ENCODE peak calls at places on chromosomes 5 and 9, in eight cellular contexts. D is mucosa of descending colon, U is A549, G is nephron progenitor cell, N is suprapubic skin, F is neural crest cell, L is fibroblast of mammary gland, T is astrocyte of the cerebellum. I is an unnamed sample.

GRCh38 chr5:88281322-88281721 is 12.7 kb upstream of the TMEM161B start:
- DNase-seq in D (no peak), U (no peak), G (no peak), N (no peak), F (no peak), L (no peak), T (no peak), I (no peak)

GRCh38 chr9:81499571-81499970 is 189.8 kb downstream of the TLE1 start:
- DNase-seq in D (no peak), U (no peak), G (no peak), N (no peak), F (no peak), L (no peak), T (no peak), I (no peak)

GRCh38 chr5:153629027-153629426 is 138.6 kb downstream of the GRIA1 start:
- DNase-seq in D (peak), U (peak), G (peak), N (no peak), F (peak), L (peak), T (peak), I (no peak)

GRCh38 chr5:1414311-1415058 is 30.8 kb downstream of the SLC6A3 start:
- DNase-seq in D (no peak), U (peak), G (no peak), N (no peak), F (no peak), L (no peak), T (no peak), I (peak)

GRCh38 chr9:34994429-34995287 is 5.1 kb downstream of the DNAJB5 start:
- DNase-seq in D (peak), U (peak), G (peak), N (no peak), F (peak), L (peak), T (no peak), I (no peak)

GRCh38 chr5:1172007-1172581 is 29.3 kb upstream of the SLC6A19 start:
- DNase-seq in D (no peak), U (no peak), G (no peak), N (no peak), F (no peak), L (no peak), T (no peak), I (peak)

GRCh38 chr5:172565931-172566665 is 75.0 kb upstream of the NEURL1B start:
- DNase-seq in D (no peak), U (no peak), G (no peak), N (no peak), F (no peak), L (no peak), T (no peak), I (no peak)

GRCh38 chr9:135248111-135248510 is 160.6 kb downstream of the OLFM1 start:
- DNase-seq in D (no peak), U (no peak), G (no peak), N (no peak), F (no peak), L (no peak), T (no peak), I (peak)

GRCh38 chr9:110255417-110256141 is 728 bp downstream of the TXN start:
- DNase-seq in D (peak), U (peak), G (peak), N (peak), F (peak), L (peak), T (peak), I (peak)

GRCh38 chr5:178332096-178332780 is 99.6 kb upstream of the PHYKPL start:
- DNase-seq in D (no peak), U (no peak), G (peak), N (no peak), F (no peak), L (no peak), T (no peak), I (no peak)

GRCh38 chr5:42851441-42851840 is 39.7 kb upstream of the SELENOP start:
- DNase-seq in D (no peak), U (no peak), G (no peak), N (no peak), F (no peak), L (no peak), T (no peak), I (no peak)

GRCh38 chr9:8078641-8079140 is 279.1 kb upstream of the DMAC1 start:
- DNase-seq in D (no peak), U (no peak), G (no peak), N (no peak), F (no peak), L (no peak), T (no peak), I (no peak)

GRCh38 chr9:36102742-36103495 is 33.6 kb upstream of the GLIPR2 start:
- DNase-seq in D (peak), U (peak), G (peak), N (peak), F (peak), L (peak), T (peak), I (no peak)

GRCh38 chr5:65760504-65761275 is 38.7 kb downstream of the NLN start:
- DNase-seq in D (peak), U (peak), G (no peak), N (no peak), F (no peak), L (peak), T (peak), I (no peak)

GRCh38 chr5:5951953-5952352 is 426.4 kb downstream of the MED10 start:
- DNase-seq in D (no peak), U (no peak), G (no peak), N (no peak), F (no peak), L (no peak), T (no peak), I (no peak)

GRCh38 chr5:54518146-54519082 is 855 bp downstream of the SNX18 start:
- DNase-seq in D (peak), U (peak), G (peak), N (peak), F (peak), L (no peak), T (no peak), I (no peak)

GRCh38 chr5:93343570-93343969 is 237.4 kb downstream of the NR2F1-AS1 start:
- DNase-seq in D (no peak), U (no peak), G (no peak), N (no peak), F (no peak), L (no peak), T (no peak), I (no peak)

GRCh38 chr5:131649160-131649559 is 14.1 kb upstream of the RAPGEF6 start:
- DNase-seq in D (no peak), U (no peak), G (no peak), N (no peak), F (no peak), L (peak), T (no peak), I (no peak)

GRCh38 chr9:127360205-127360604 is 36.8 kb upstream of the SLC2A8 start:
- DNase-seq in D (no peak), U (no peak), G (no peak), N (no peak), F (no peak), L (peak), T (no peak), I (no peak)

GRCh38 chr5:173327948-173328895 is at the start of gene STC2:
- DNase-seq in D (peak), U (peak), G (peak), N (peak), F (peak), L (peak), T (no peak), I (peak)

GRCh38 chr9:93577045-93577939 is 908 bp downstream of the PHF2 start:
- DNase-seq in D (no peak), U (no peak), G (peak), N (peak), F (no peak), L (no peak), T (no peak), I (peak)

GRCh38 chr5:143338658-143339366 is 64.7 kb downstream of the NR3C1 start:
- DNase-seq in D (no peak), U (peak), G (no peak), N (no peak), F (no peak), L (peak), T (no peak), I (no peak)

GRCh38 chr5:179542170-179542569 is 8.2 kb upstream of the RUFY1 start:
- DNase-seq in D (no peak), U (no peak), G (no peak), N (no peak), F (no peak), L (no peak), T (no peak), I (no peak)

GRCh38 chr9:744046-744712 is 97.3 kb upstream of the DMRT1 start:
- DNase-seq in D (no peak), U (no peak), G (no peak), N (no peak), F (no peak), L (no peak), T (no peak), I (no peak)

GRCh38 chr5:8376478-8376877 is 507.5 kb downstream of the MTRR start:
- DNase-seq in D (no peak), U (no peak), G (no peak), N (no peak), F (no peak), L (no peak), T (no peak), I (no peak)

GRCh38 chr9:98248737-98249474 is 6.5 kb downstream of the TBC1D2 start:
- DNase-seq in D (peak), U (peak), G (peak), N (no peak), F (no peak), L (peak), T (peak), I (no peak)

GRCh38 chr5:150112211-150113046 is 26.1 kb upstream of the CSF1R start:
- DNase-seq in D (no peak), U (peak), G (no peak), N (peak), F (no peak), L (peak), T (peak), I (no peak)

GRCh38 chr5:73625905-73626811 is at the start of gene ARHGEF28:
- DNase-seq in D (peak), U (peak), G (peak), N (no peak), F (peak), L (peak), T (no peak), I (no peak)

GRCh38 chr5:69502375-69503143 is 10.0 kb downstream of the OCLN start:
- DNase-seq in D (no peak), U (no peak), G (no peak), N (no peak), F (no peak), L (peak), T (no peak), I (no peak)

GRCh38 chr5:124438390-124439380 is 307.8 kb downstream of the ZNF608 start:
- DNase-seq in D (no peak), U (no peak), G (no peak), N (no peak), F (no peak), L (no peak), T (no peak), I (no peak)

GRCh38 chr5:59874675-59875074 is 18.9 kb downstream of the PDE4D start:
- DNase-seq in D (no peak), U (no peak), G (no peak), N (no peak), F (no peak), L (no peak), T (no peak), I (no peak)

GRCh38 chr9:88026133-88026510 is 51.8 kb upstream of the CDK20 start:
- DNase-seq in D (no peak), U (no peak), G (no peak), N (no peak), F (no peak), L (no peak), T (no peak), I (no peak)

GRCh38 chr9:88024896-88025295 is 50.6 kb upstream of the CDK20 start:
- DNase-seq in D (no peak), U (no peak), G (no peak), N (no peak), F (no peak), L (no peak), T (no peak), I (no peak)

GRCh38 chr9:88028338-88028737 is 54.0 kb upstream of the CDK20 start:
- DNase-seq in D (no peak), U (no peak), G (no peak), N (no peak), F (no peak), L (no peak), T (no peak), I (no peak)

GRCh38 chr9:88023001-88023400 is 48.7 kb upstream of the CDK20 start:
- DNase-seq in D (no peak), U (no peak), G (no peak), N (no peak), F (no peak), L (no peak), T (no peak), I (no peak)

DNA sequence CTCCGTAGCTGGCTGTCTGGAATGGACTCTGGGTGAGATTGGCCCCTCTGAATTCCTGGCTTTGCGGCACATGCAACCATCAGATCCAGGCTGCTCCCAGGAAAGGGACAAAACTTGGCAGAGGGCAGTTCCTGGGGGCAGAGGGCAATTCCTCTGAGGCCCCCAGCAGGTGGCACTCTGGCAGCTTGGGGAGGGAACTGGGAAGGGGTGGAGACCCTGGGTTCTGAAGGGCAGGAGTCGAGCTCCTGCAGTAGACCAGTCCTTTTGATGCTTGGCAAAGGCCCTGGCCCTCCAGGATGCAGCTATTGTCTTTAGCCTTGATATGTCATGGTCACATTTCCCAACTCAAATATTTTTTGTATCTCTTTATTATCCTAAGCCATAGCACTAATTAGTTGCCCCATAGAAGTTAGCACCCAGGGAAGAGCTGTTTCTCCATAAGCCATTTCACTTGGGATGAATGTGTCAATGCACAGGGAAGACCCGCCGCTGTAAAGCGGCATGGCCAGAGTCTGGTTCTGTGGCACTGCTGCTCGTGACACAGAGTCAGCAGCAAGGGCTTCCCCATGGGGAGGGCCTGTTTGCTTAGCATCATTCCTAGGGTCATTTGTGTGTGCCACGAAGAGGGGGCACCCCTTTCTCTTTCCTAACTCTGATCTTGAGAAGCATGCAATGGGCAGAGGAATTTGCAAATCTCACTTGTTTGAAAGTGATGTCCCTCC is 51.2 kb upstream of the CDK20 start:
- DNase-seq in D (no peak), U (no peak), G (no peak), N (no peak), F (no peak), L (no peak), T (no peak), I (no peak)
- TF ChIP-seq CTCF in D (no peak), U (no peak), G (no peak), N (no peak), F (no peak), L (no peak), T (no peak), I (no peak)

GRCh38 chr9:129567842-129568559 is 52.9 kb downstream of the C9orf50 start:
- DNase-seq in D (no peak), U (peak), G (peak), N (no peak), F (no peak), L (peak), T (no peak), I (no peak)

GRCh38 chr9:129570450-129571297 is 50.2 kb downstream of the C9orf50 start:
- DNase-seq in D (peak), U (peak), G (no peak), N (no peak), F (no peak), L (peak), T (peak), I (no peak)

GRCh38 chr9:129568560-129569505 is 52.1 kb downstream of the C9orf50 start:
- DNase-seq in D (peak), U (peak), G (peak), N (no peak), F (peak), L (peak), T (no peak), I (no peak)

GRCh38 chr9:129571298-129572051 is 49.4 kb downstream of the C9orf50 start:
- DNase-seq in D (no peak), U (peak), G (no peak), N (no peak), F (no peak), L (no peak), T (no peak), I (no peak)

GRCh38 chr9:129569506-129570449 is 51.1 kb downstream of the C9orf50 start:
- DNase-seq in D (peak), U (peak), G (no peak), N (no peak), F (no peak), L (peak), T (no peak), I (no peak)
- TF ChIP-seq CTCF in D (peak), U (peak), G (peak), N (no peak), F (peak), L (peak), T (peak), I (peak)

GRCh38 chr5:176537608-176538504 is 654 bp upstream of the RNF44 start:
- DNase-seq in D (peak), U (peak), G (peak), N (peak), F (peak), L (peak), T (peak), I (peak)

GRCh38 chr5:176535655-176536131 is 1.5 kb downstream of the RNF44 start:
- DNase-seq in D (no peak), U (no peak), G (no peak), N (no peak), F (no peak), L (no peak), T (no peak), I (no peak)

GRCh38 chr5:176536132-176536901 is 885 bp downstream of the RNF44 start:
- DNase-seq in D (peak), U (peak), G (peak), N (peak), F (peak), L (peak), T (peak), I (peak)

GRCh38 chr5:176538505-176538806 is 1.3 kb upstream of the RNF44 start:
- DNase-seq in D (peak), U (no peak), G (no peak), N (no peak), F (no peak), L (no peak), T (no peak), I (no peak)

DNA sequence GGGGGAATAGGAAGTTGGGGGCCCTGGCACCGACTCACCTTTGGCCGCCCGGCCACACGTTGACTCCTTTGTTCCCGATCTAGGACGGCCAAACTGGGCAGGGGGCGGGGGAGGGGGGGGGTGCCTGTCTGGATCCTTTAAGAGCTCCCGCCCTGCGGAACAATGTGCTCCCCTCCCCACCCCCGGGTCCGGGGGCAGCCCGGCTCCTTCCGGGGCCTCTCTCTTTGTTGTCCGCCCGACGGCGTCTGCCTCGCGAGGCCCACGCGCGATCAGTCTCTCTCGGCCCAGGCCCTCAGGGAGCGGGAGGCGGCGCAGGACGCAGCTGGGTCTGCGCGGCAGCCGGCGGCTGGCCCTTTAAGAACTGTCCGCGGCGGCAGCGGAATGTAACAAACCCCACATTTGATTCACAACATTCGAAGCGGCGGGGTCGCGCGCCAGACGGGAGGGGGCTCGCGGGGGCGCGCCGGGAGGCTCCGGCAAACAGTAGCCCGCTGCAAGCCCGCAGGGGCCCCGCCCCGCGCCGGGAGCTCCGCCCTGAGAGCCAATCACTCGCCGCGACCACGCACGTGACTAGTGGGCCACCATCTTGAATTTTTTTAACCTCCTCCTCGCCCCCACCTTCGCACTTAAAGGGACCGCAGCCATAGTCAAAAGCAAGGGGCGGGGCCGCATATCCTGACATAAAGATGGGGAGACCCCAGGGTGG is at the start of gene RNF44:
- DNase-seq in D (peak), U (peak), G (peak), N (peak), F (peak), L (peak), T (peak), I (peak)
- TF ChIP-seq CTCF in D (no peak), U (no peak), G (no peak), N (no peak), F (no peak), L (no peak), T (no peak), I (no peak)

GRCh38 chr9:89606049-89606481 is 1.3 kb downstream of the GADD45G start:
- DNase-seq in D (peak), U (peak), G (peak), N (peak), F (peak), L (peak), T (no peak), I (no peak)

GRCh38 chr9:89602978-89603628 is 1.7 kb upstream of the GADD45G start:
- DNase-seq in D (peak), U (peak), G (peak), N (peak), F (peak), L (peak), T (peak), I (peak)

GRCh38 chr9:89603629-89604462 is 966 bp upstream of the GADD45G start:
- DNase-seq in D (peak), U (peak), G (peak), N (peak), F (peak), L (no peak), T (no peak), I (peak)

GRCh38 chr9:89605181-89606048 is 603 bp downstream of the GADD45G start:
- DNase-seq in D (peak), U (peak), G (peak), N (peak), F (peak), L (peak), T (no peak), I (no peak)

GRCh38 chr9:89604463-89605180 is at the start of gene GADD45G:
- DNase-seq in D (peak), U (peak), G (peak), N (peak), F (peak), L (peak), T (no peak), I (peak)
- TF ChIP-seq CTCF in D (no peak), U (no peak), G (no peak), N (no peak), F (no peak), L (no peak), T (no peak), I (peak)

GRCh38 chr9:5714501-5715401 is 85.8 kb downstream of the RIC1 start:
- DNase-seq in D (peak), U (peak), G (no peak), N (no peak), F (no peak), L (peak), T (peak), I (no peak)
- TF ChIP-seq CTCF in D (no peak), U (peak), G (peak), N (no peak), F (peak), L (peak), T (peak), I (peak)

GRCh38 chr9:131165523-131165922 is 40.1 kb downstream of the NUP214 start:
- DNase-seq in D (no peak), U (no peak), G (no peak), N (no peak), F (no peak), L (no peak), T (no peak), I (no peak)
- TF ChIP-seq CTCF in D (no peak), U (no peak), G (no peak), N (no peak), F (no peak), L (no peak), T (no peak), I (no peak)

GRCh38 chr9:76637426-76637825 is 126.8 kb upstream of the PCA3 start:
- DNase-seq in D (no peak), U (no peak), G (no peak), N (no peak), F (no peak), L (no peak), T (no peak), I (no peak)
- TF ChIP-seq CTCF in D (no peak), U (no peak), G (no peak), N (no peak), F (no peak), L (no peak), T (no peak), I (no peak)